ENCODE peak calls at places on chromosomes 12 and 14, in six cellular contexts. G is ovary; J is left ventricle myocardium inferior; R is CD4-positive, CD25-positive, alpha-beta regulatory T cell; B is CD4-positive, alpha-beta T cell; Y is psoas muscle. K is an unnamed sample.

GRCh38 chr12:39401459-39401858 is 41.5 kb downstream of the KIF21A start:
- DNase-seq in G (no peak), J (no peak), R (no peak), B (no peak), Y (no peak), K (no peak)

GRCh38 chr12:104132351-104132956 is 5.6 kb downstream of the NFYB start:
- DNase-seq in G (no peak), J (no peak), R (no peak), B (no peak), Y (no peak), K (no peak)

GRCh38 chr12:678747-679712 is 15.8 kb upstream of the NINJ2 start:
- DNase-seq in G (no peak), J (no peak), R (no peak), B (no peak), Y (no peak), K (no peak)

GRCh38 chr12:12975322-12976077 is 23.5 kb upstream of the GPRC5D start:
- DNase-seq in G (peak; percentile 35), J (no peak), R (no peak), B (no peak), Y (no peak), K (no peak)

GRCh38 chr12:89083491-89083890 is 268.8 kb downstream of the DUSP6 start:
- DNase-seq in G (no peak), J (no peak), R (no peak), B (no peak), Y (no peak), K (no peak)

GRCh38 chr14:89164168-89165074 is 252.6 kb downstream of the FOXN3 start:
- DNase-seq in G (no peak), J (no peak), R (no peak), B (no peak), Y (no peak), K (no peak)

GRCh38 chr12:54393743-54394142 is 9.2 kb upstream of the ZNF385A start:
- DNase-seq in G (no peak), J (no peak), R (no peak), B (no peak), Y (no peak), K (no peak)

GRCh38 chr12:57621497-57622292 is 10.5 kb downstream of the ARHGEF25 start:
- DNase-seq in G (peak; percentile 72), J (peak; percentile 64), R (peak; percentile 51), B (peak; percentile 47), Y (peak; percentile 81), K (peak; percentile 81)

GRCh38 chr12:48995061-48995879 is 3.9 kb downstream of the DDN start:
- DNase-seq in G (peak; percentile 74), J (peak; percentile 82), R (peak; percentile 47), B (peak; percentile 43), Y (peak; percentile 90), K (peak; percentile 89)

GRCh38 chr12:2753536-2753935 is 41.2 kb upstream of the FKBP4 start:
- DNase-seq in G (no peak), J (no peak), R (no peak), B (no peak), Y (no peak), K (no peak)

GRCh38 chr14:51302319-51303030 is 62.4 kb downstream of the TMX1 start:
- DNase-seq in G (no peak), J (no peak), R (no peak), B (no peak), Y (no peak), K (no peak)

GRCh38 chr12:108199111-108199510 is 70.0 kb downstream of the WSCD2 start:
- DNase-seq in G (no peak), J (no peak), R (no peak), B (no peak), Y (no peak), K (no peak)

GRCh38 chr12:52493172-52493571 is at the start of gene KRT6A:
- DNase-seq in G (no peak), J (no peak), R (no peak), B (no peak), Y (no peak), K (no peak)

GRCh38 chr12:50901685-50902113 is 50.6 kb upstream of the HIGD1C start:
- DNase-seq in G (no peak), J (no peak), R (no peak), B (no peak), Y (no peak), K (no peak)

GRCh38 chr14:89444044-89444443 is 27.0 kb upstream of the FOXN3 start:
- DNase-seq in G (no peak), J (no peak), R (no peak), B (no peak), Y (no peak), K (peak; percentile 12)

GRCh38 chr14:68876976-68877375 is 84.1 kb upstream of the ZFP36L1 start:
- DNase-seq in G (no peak), J (no peak), R (no peak), B (no peak), Y (no peak), K (no peak)

GRCh38 chr12:111074559-111074958 is 154.2 kb upstream of the MYL2 start:
- DNase-seq in G (no peak), J (no peak), R (no peak), B (no peak), Y (no peak), K (no peak)

GRCh38 chr12:122106891-122107660 is 28.5 kb downstream of the MLXIP start:
- DNase-seq in G (no peak), J (peak; percentile 66), R (no peak), B (no peak), Y (no peak), K (peak; percentile 71)

GRCh38 chr12:51070004-51070403 is 13.4 kb downstream of the CSRNP2 start:
- DNase-seq in G (no peak), J (no peak), R (no peak), B (no peak), Y (peak; percentile 50), K (no peak)

GRCh38 chr14:35155962-35156361 is 33.6 kb downstream of the PRORP start:
- DNase-seq in G (no peak), J (no peak), R (no peak), B (no peak), Y (no peak), K (no peak)

GRCh38 chr12:30862486-30862885 is 64.1 kb upstream of the TSPAN11 start:
- DNase-seq in G (no peak), J (peak; percentile 64), R (no peak), B (no peak), Y (no peak), K (no peak)

GRCh38 chr12:99611590-99611989 is 36.0 kb upstream of the GARIN6 start:
- DNase-seq in G (no peak), J (no peak), R (no peak), B (no peak), Y (no peak), K (no peak)

GRCh38 chr14:41783403-41783802 is 176.7 kb downstream of the LRFN5 start:
- DNase-seq in G (no peak), J (no peak), R (no peak), B (no peak), Y (no peak), K (no peak)
- H3K9me3 ChIP-seq in G (no peaks in the 10 kb centered on the region), J (no peaks in the 10 kb centered on the region), R (no peaks in the 10 kb centered on the region), B (no peaks in the 10 kb centered on the region), Y (no peaks in the 10 kb centered on the region), K (no peaks in the 10 kb centered on the region)

GRCh38 chr12:133080051-133080618 is 588 bp upstream of the ZNF140 start:
- DNase-seq in G (peak; percentile 98), J (peak; percentile 98), R (peak; percentile 97), B (peak; percentile 94), Y (peak; percentile 99), K (peak; percentile 99)
- H3K9me3 ChIP-seq in G (peaks cover 9% of the 10 kb centered on the region), J (peaks cover 83% of the 10 kb centered on the region), R (peaks cover 82% of the 10 kb centered on the region), B (peaks cover 82% of the 10 kb centered on the region), Y (peaks cover 80% of the 10 kb centered on the region), K (peaks cover 62% of the 10 kb centered on the region)

GRCh38 chr12:132323171-132324010 is 6.0 kb downstream of the GALNT9 start:
- DNase-seq in G (no peak), J (no peak), R (peak; percentile 22), B (no peak), Y (peak; percentile 49), K (no peak)

GRCh38 chr12:132324173-132324572 is 5.2 kb downstream of the GALNT9 start:
- DNase-seq in G (no peak), J (no peak), R (no peak), B (no peak), Y (peak; percentile 45), K (no peak)

GRCh38 chr12:132320767-132321211 is 8.6 kb downstream of the GALNT9 start:
- DNase-seq in G (no peak), J (no peak), R (no peak), B (no peak), Y (peak; percentile 30), K (no peak)

GRCh38 chr12:132321321-132322118 is 7.9 kb downstream of the GALNT9 start:
- DNase-seq in G (no peak), J (no peak), R (no peak), B (no peak), Y (peak; percentile 30), K (no peak)

GRCh38 chr12:132322206-132323132 is 6.9 kb downstream of the GALNT9 start:
- DNase-seq in G (no peak), J (no peak), R (no peak), B (no peak), Y (peak; percentile 36), K (peak; percentile 85)
- H3K9me3 ChIP-seq in G (no peaks in the 10 kb centered on the region), J (no peaks in the 10 kb centered on the region), R (no peaks in the 10 kb centered on the region), B (no peaks in the 10 kb centered on the region), Y (no peaks in the 10 kb centered on the region), K (no peaks in the 10 kb centered on the region)

GRCh38 chr14:106417224-106418049 is 891.1 kb downstream of the TMEM121 start:
- DNase-seq in G (peak; percentile 25), J (peak; percentile 25), R (peak; percentile 51), B (peak; percentile 78), Y (peak; percentile 64), K (no peak)

GRCh38 chr14:106419432-106419831 is 893.0 kb downstream of the TMEM121 start:
- DNase-seq in G (no peak), J (no peak), R (no peak), B (no peak), Y (no peak), K (no peak)

DNA sequence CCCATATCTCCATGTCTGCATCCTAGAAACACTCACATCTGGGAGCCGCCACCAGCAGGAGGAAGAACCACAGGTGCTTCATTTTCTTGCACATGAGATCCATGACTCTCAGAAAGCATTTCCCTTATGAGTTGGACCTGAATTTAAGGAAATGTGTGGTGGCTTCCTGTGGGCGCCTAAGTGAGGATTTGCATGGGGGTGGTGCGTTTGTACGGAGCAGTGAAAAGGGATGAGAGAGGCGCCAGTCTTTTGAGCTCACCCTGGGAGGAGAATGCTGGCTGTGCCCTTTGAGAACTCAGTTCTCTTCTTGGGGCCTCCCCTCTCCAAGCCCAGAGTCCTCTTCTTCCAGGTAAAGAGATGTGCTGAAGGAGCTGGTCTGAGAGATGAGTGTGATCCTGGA is 895.7 kb downstream of the TMEM121 start:
- DNase-seq in G (no peak), J (no peak), R (no peak), B (no peak), Y (no peak), K (no peak)
- H3K9me3 ChIP-seq in G (no peaks in the 10 kb centered on the region), J (no peaks in the 10 kb centered on the region), R (no peaks in the 10 kb centered on the region), B (no peaks in the 10 kb centered on the region), Y (no peaks in the 10 kb centered on the region), K (no peaks in the 10 kb centered on the region)

GRCh38 chr14:87254331-87254730 is 738.7 kb downstream of the GALC start:
- DNase-seq in G (no peak), J (no peak), R (no peak), B (no peak), Y (no peak), K (no peak)
- H3K9me3 ChIP-seq in G (no peaks in the 10 kb centered on the region), J (no peaks in the 10 kb centered on the region), R (no peaks in the 10 kb centered on the region), B (no peaks in the 10 kb centered on the region), Y (no peaks in the 10 kb centered on the region), K (no peaks in the 10 kb centered on the region)

GRCh38 chr12:34603382-34604035 is 581.2 kb downstream of the ALG10 start:
- DNase-seq in G (no peak), J (no peak), R (no peak), B (no peak), Y (no peak), K (peak; percentile 50)
- H3K9me3 ChIP-seq in G (no peaks in the 10 kb centered on the region), J (peaks cover 97% of the 10 kb centered on the region), R (peaks cover 94% of the 10 kb centered on the region), B (peaks cover 79% of the 10 kb centered on the region), Y (no peaks in the 10 kb centered on the region), K (peaks cover 15% of the 10 kb centered on the region)

K was measured in sigmoid colon.